ENCODE peak calls at places on chromosomes 16 and 17, in seven cellular contexts. One of them, this sample, is unnamed.

GRCh38 chr16:61306204-61306603 is 730.0 kb downstream of the CDH8 start:
- DNase-seq in ovary: no peak
- DNase-seq in IMR-90: no peak
- DNase-seq in left ventricle myocardium inferior: no peak
- DNase-seq in cardiac muscle cell: no peak
- DNase-seq in tibial artery: no peak
- DNase-seq in OCI-LY7: no peak
- DNase-seq in this sample: no peak

GRCh38 chr16:21260870-21261791 is 17.0 kb downstream of the CRYM start:
- DNase-seq in ovary: no peak
- DNase-seq in IMR-90: peak
- DNase-seq in left ventricle myocardium inferior: no peak
- DNase-seq in cardiac muscle cell: no peak
- DNase-seq in tibial artery: no peak
- DNase-seq in OCI-LY7: no peak
- DNase-seq in this sample: no peak

GRCh38 chr17:60390223-60390622 is 1.7 kb downstream of the USP32 start:
- DNase-seq in ovary: no peak
- DNase-seq in IMR-90: peak
- DNase-seq in left ventricle myocardium inferior: no peak
- DNase-seq in cardiac muscle cell: no peak
- DNase-seq in tibial artery: no peak
- DNase-seq in OCI-LY7: no peak
- DNase-seq in this sample: no peak

GRCh38 chr16:28012031-28012445 is 51.5 kb downstream of the GSG1L start:
- DNase-seq in ovary: no peak
- DNase-seq in IMR-90: peak
- DNase-seq in left ventricle myocardium inferior: no peak
- DNase-seq in cardiac muscle cell: peak
- DNase-seq in tibial artery: no peak
- DNase-seq in OCI-LY7: no peak
- DNase-seq in this sample: no peak

GRCh38 chr16:51522902-51523301 is 371.8 kb upstream of the SALL1 start:
- DNase-seq in ovary: no peak
- DNase-seq in IMR-90: no peak
- DNase-seq in left ventricle myocardium inferior: no peak
- DNase-seq in cardiac muscle cell: no peak
- DNase-seq in tibial artery: no peak
- DNase-seq in OCI-LY7: no peak
- DNase-seq in this sample: no peak

GRCh38 chr17:35731239-35731931 is at the start of gene RASL10B:
- DNase-seq in ovary: peak
- DNase-seq in IMR-90: peak
- DNase-seq in left ventricle myocardium inferior: peak
- DNase-seq in cardiac muscle cell: peak
- DNase-seq in tibial artery: no peak
- DNase-seq in OCI-LY7: no peak
- DNase-seq in this sample: peak

GRCh38 chr17:40458851-40459482 is 15.7 kb downstream of the IGFBP4 start:
- DNase-seq in ovary: no peak
- DNase-seq in IMR-90: no peak
- DNase-seq in left ventricle myocardium inferior: no peak
- DNase-seq in cardiac muscle cell: no peak
- DNase-seq in tibial artery: no peak
- DNase-seq in OCI-LY7: no peak
- DNase-seq in this sample: no peak

GRCh38 chr17:45248132-45248936 is 13.6 kb downstream of the SPATA32 start:
- DNase-seq in ovary: peak
- DNase-seq in IMR-90: no peak
- DNase-seq in left ventricle myocardium inferior: no peak
- DNase-seq in cardiac muscle cell: no peak
- DNase-seq in tibial artery: no peak
- DNase-seq in OCI-LY7: peak
- DNase-seq in this sample: no peak

GRCh38 chr16:4826980-4827379 is 20.1 kb downstream of the GLYR1 start:
- DNase-seq in ovary: no peak
- DNase-seq in IMR-90: no peak
- DNase-seq in left ventricle myocardium inferior: peak
- DNase-seq in cardiac muscle cell: no peak
- DNase-seq in tibial artery: no peak
- DNase-seq in OCI-LY7: no peak
- DNase-seq in this sample: no peak

GRCh38 chr16:81831722-81832126 is 52.6 kb downstream of the PLCG2 start:
- DNase-seq in ovary: no peak
- DNase-seq in IMR-90: no peak
- DNase-seq in left ventricle myocardium inferior: peak
- DNase-seq in cardiac muscle cell: no peak
- DNase-seq in tibial artery: peak
- DNase-seq in OCI-LY7: peak
- DNase-seq in this sample: peak

DNA sequence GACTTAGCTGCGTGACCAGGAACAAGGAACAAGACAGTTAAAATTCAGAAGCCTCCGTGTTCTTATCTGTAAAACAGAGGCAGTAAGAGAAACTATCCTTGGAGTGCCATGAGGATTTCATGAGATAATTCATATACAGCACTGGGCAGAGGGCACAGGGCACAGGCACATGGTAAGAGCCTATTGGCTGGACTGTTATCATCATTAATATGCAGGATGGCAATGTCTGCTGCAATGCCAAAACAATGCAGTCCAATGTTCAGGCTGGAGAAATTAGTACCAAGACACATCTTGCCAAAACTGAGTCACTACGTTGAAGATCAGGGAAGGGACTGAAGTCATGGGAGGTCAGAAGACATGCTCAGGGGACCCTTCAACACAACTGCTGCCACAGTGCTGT is 13.6 kb downstream of the CDRT4 start:
- DNase-seq in ovary: no peak
- DNase-seq in IMR-90: no peak
- DNase-seq in left ventricle myocardium inferior: no peak
- DNase-seq in cardiac muscle cell: no peak
- DNase-seq in tibial artery: no peak
- DNase-seq in OCI-LY7: no peak
- DNase-seq in this sample: no peak
- H3K27ac ChIP-seq in ovary: no peak
- H3K27ac ChIP-seq in IMR-90: no peak
- H3K27ac ChIP-seq in left ventricle myocardium inferior: peak
- H3K27ac ChIP-seq in cardiac muscle cell: no peak
- H3K27ac ChIP-seq in tibial artery: no peak
- H3K27ac ChIP-seq in OCI-LY7: no peak
- H3K27ac ChIP-seq in this sample: peak

GRCh38 chr16:13873835-13874438 is 46.0 kb upstream of the ERCC4 start:
- DNase-seq in ovary: no peak
- DNase-seq in IMR-90: peak
- DNase-seq in left ventricle myocardium inferior: no peak
- DNase-seq in cardiac muscle cell: peak
- DNase-seq in tibial artery: no peak
- DNase-seq in OCI-LY7: peak
- DNase-seq in this sample: peak
- TF ChIP-seq CTCF in ovary: no peak
- TF ChIP-seq CTCF in IMR-90: peak
- TF ChIP-seq CTCF in left ventricle myocardium inferior: peak
- TF ChIP-seq CTCF in cardiac muscle cell: peak
- TF ChIP-seq CTCF in tibial artery: peak
- TF ChIP-seq CTCF in OCI-LY7: peak
- TF ChIP-seq CTCF in this sample: peak

GRCh38 chr17:2735896-2736295 is 13.6 kb downstream of the CCDC92B start:
- DNase-seq in ovary: no peak
- DNase-seq in IMR-90: no peak
- DNase-seq in left ventricle myocardium inferior: no peak
- DNase-seq in cardiac muscle cell: no peak
- DNase-seq in tibial artery: no peak
- DNase-seq in OCI-LY7: no peak
- DNase-seq in this sample: no peak

GRCh38 chr17:2731807-2732206 is 17.6 kb downstream of the CCDC92B start:
- DNase-seq in ovary: no peak
- DNase-seq in IMR-90: no peak
- DNase-seq in left ventricle myocardium inferior: no peak
- DNase-seq in cardiac muscle cell: no peak
- DNase-seq in tibial artery: no peak
- DNase-seq in OCI-LY7: no peak
- DNase-seq in this sample: no peak

GRCh38 chr17:2736956-2737355 is 12.5 kb downstream of the CCDC92B start:
- DNase-seq in ovary: no peak
- DNase-seq in IMR-90: no peak
- DNase-seq in left ventricle myocardium inferior: no peak
- DNase-seq in cardiac muscle cell: no peak
- DNase-seq in tibial artery: no peak
- DNase-seq in OCI-LY7: no peak
- DNase-seq in this sample: no peak

GRCh38 chr17:2734939-2735338 is 14.5 kb downstream of the CCDC92B start:
- DNase-seq in ovary: no peak
- DNase-seq in IMR-90: no peak
- DNase-seq in left ventricle myocardium inferior: no peak
- DNase-seq in cardiac muscle cell: no peak
- DNase-seq in tibial artery: no peak
- DNase-seq in OCI-LY7: no peak
- DNase-seq in this sample: no peak

GRCh38 chr17:2737693-2738092 is 11.8 kb downstream of the CCDC92B start:
- DNase-seq in ovary: no peak
- DNase-seq in IMR-90: no peak
- DNase-seq in left ventricle myocardium inferior: no peak
- DNase-seq in cardiac muscle cell: no peak
- DNase-seq in tibial artery: no peak
- DNase-seq in OCI-LY7: no peak
- DNase-seq in this sample: no peak
- H3K4me3 ChIP-seq in ovary: no peak
- H3K4me3 ChIP-seq in IMR-90: no peak
- H3K4me3 ChIP-seq in left ventricle myocardium inferior: no peak
- H3K4me3 ChIP-seq in cardiac muscle cell: no peak
- H3K4me3 ChIP-seq in tibial artery: no peak
- H3K4me3 ChIP-seq in OCI-LY7: no peak
- H3K4me3 ChIP-seq in this sample: no peak

GRCh38 chr17:17493249-17493985 is 2.8 kb downstream of the RASD1 start:
- DNase-seq in ovary: peak
- DNase-seq in IMR-90: no peak
- DNase-seq in left ventricle myocardium inferior: peak
- DNase-seq in cardiac muscle cell: no peak
- DNase-seq in tibial artery: no peak
- DNase-seq in OCI-LY7: no peak
- DNase-seq in this sample: no peak
- H3K27ac ChIP-seq in ovary: no peak
- H3K27ac ChIP-seq in IMR-90: no peak
- H3K27ac ChIP-seq in left ventricle myocardium inferior: peak
- H3K27ac ChIP-seq in cardiac muscle cell: no peak
- H3K27ac ChIP-seq in tibial artery: no peak
- H3K27ac ChIP-seq in OCI-LY7: no peak
- H3K27ac ChIP-seq in this sample: peak

GRCh38 chr17:63475491-63476412 is 1.1 kb upstream of the ACE start:
- DNase-seq in ovary: no peak
- DNase-seq in IMR-90: peak
- DNase-seq in left ventricle myocardium inferior: no peak
- DNase-seq in cardiac muscle cell: no peak
- DNase-seq in tibial artery: no peak
- DNase-seq in OCI-LY7: no peak
- DNase-seq in this sample: no peak
- TF ChIP-seq CTCF in ovary: no peak
- TF ChIP-seq CTCF in IMR-90: no peak
- TF ChIP-seq CTCF in left ventricle myocardium inferior: no peak
- TF ChIP-seq CTCF in cardiac muscle cell: no peak
- TF ChIP-seq CTCF in tibial artery: no peak
- TF ChIP-seq CTCF in OCI-LY7: no peak
- TF ChIP-seq CTCF in this sample: no peak

DNA sequence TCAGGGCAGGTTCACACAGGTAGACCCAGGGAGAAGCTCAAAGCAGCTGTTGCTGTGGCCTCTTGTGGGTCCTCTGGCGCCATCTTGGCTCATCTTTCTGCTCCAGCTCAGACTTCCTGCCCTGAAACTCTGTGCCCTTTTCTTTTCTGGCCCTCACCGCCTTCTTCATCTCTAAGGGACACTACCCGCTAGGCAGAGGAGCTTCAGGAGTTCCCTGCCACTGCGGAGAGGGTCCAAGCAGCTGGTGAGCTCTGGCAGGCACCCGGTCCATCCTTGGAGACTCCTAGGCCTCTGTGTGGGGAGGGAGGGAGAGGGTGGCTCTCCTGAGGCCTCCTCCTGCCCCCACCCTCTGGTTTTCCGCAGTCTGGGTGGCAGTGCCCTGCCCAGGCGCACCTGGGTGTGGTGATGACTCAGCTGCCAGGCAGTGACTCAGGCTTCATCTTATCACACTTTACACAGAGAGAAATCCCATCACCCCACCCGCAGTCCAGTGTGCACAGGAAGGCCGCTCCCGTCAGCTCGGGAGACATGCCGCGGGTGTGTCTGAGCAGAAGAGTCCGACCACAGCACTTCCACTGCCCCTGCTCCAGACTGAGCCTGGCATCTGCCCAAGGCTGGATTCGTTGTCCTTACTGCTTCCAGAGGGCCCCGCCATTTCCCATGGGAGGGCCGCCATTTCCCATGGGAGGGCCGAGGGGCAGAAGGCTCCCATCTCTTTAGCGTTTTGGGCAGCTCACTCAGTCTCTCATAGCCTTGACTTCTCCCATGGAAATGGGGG is 7.3 kb downstream of the NT5C start:
- DNase-seq in ovary: peak
- DNase-seq in IMR-90: peak
- DNase-seq in left ventricle myocardium inferior: peak
- DNase-seq in cardiac muscle cell: no peak
- DNase-seq in tibial artery: peak
- DNase-seq in OCI-LY7: no peak
- DNase-seq in this sample: no peak
- H3K4me3 ChIP-seq in ovary: no peak
- H3K4me3 ChIP-seq in IMR-90: no peak
- H3K4me3 ChIP-seq in left ventricle myocardium inferior: peak
- H3K4me3 ChIP-seq in cardiac muscle cell: no peak
- H3K4me3 ChIP-seq in tibial artery: no peak
- H3K4me3 ChIP-seq in OCI-LY7: no peak
- H3K4me3 ChIP-seq in this sample: no peak

DNA sequence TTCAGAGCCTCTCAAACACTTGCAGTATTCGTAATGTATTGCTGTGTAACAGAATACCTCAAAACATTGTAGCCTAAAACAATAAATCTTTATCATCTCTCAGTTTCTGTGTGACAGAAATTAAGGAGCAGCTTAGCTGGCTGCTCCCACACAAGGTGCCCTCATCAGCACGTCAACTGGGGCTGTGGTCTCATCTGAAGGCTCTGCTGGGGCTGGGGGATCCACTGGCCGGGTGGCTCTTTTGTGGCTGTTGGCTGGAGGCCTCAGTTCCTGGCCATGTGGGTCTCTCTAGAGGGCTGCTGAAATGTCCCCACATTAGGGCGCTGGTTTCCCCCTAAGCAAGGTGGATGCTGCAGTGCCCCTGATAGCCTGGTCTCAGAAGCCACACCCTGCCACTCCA is 113.4 kb upstream of the CIBAR2 start:
- DNase-seq in ovary: no peak
- DNase-seq in IMR-90: no peak
- DNase-seq in left ventricle myocardium inferior: no peak
- DNase-seq in cardiac muscle cell: no peak
- DNase-seq in tibial artery: no peak
- DNase-seq in OCI-LY7: no peak
- DNase-seq in this sample: no peak
- H3K27ac ChIP-seq in ovary: no peak
- H3K27ac ChIP-seq in IMR-90: no peak
- H3K27ac ChIP-seq in left ventricle myocardium inferior: no peak
- H3K27ac ChIP-seq in cardiac muscle cell: no peak
- H3K27ac ChIP-seq in tibial artery: no peak
- H3K27ac ChIP-seq in OCI-LY7: no peak
- H3K27ac ChIP-seq in this sample: no peak